ENCODE peak calls at places on chromosomes 7 and 10, in seven cellular contexts. T, C, U, P, E, J and H are unnamed samples.

GRCh38 chr10:106038246-106038645 is 1126.3 kb downstream of the SORCS1 start:
- DNase-seq in J (no peak), P (no peak), C (no peak), U (no peak), T (no peak), E (no peak), H (no peak)

GRCh38 chr10:4195214-4195613 is 410.2 kb upstream of the KLF6 start:
- DNase-seq in P (peak), U (no peak), C (no peak), T (no peak), E (no peak), J (no peak), H (no peak)

GRCh38 chr7:1757601-1758000 is 87.5 kb downstream of the ELFN1 start:
- DNase-seq in P (no peak), C (no peak), J (no peak), E (no peak), T (no peak), U (no peak), H (no peak)

GRCh38 chr10:31604646-31605170 is 285.7 kb downstream of the ZEB1 start:
- DNase-seq in E (no peak), P (no peak), J (no peak), T (no peak), C (no peak), U (no peak), H (no peak)

GRCh38 chr7:128791968-128792319 is at the start of gene CCDC136:
- DNase-seq in U (no peak), C (no peak), T (no peak), P (peak), J (no peak), E (no peak), H (no peak)

GRCh38 chr10:132105302-132105995 is 39.7 kb downstream of the JAKMIP3 start:
- DNase-seq in E (no peak), U (no peak), C (no peak), T (no peak), P (no peak), J (no peak), H (no peak)

GRCh38 chr7:99372275-99373085 is 2.0 kb upstream of the ARPC1B start:
- DNase-seq in P (peak), C (no peak), J (no peak), U (no peak), E (no peak), T (no peak), H (no peak)

GRCh38 chr7:127974611-127975010 is 56.6 kb downstream of the LRRC4 start:
- DNase-seq in P (no peak), C (no peak), U (no peak), E (no peak), J (no peak), T (no peak), H (no peak)

GRCh38 chr7:1843921-1844335 is 173.9 kb downstream of the ELFN1 start:
- DNase-seq in T (no peak), P (no peak), U (no peak), C (no peak), E (no peak), J (peak), H (peak)

GRCh38 chr10:15735766-15736165 is 16.0 kb upstream of the ITGA8 start:
- DNase-seq in E (no peak), U (no peak), T (no peak), C (no peak), P (no peak), J (no peak), H (no peak)

GRCh38 chr10:118978998-118979350 is 50.5 kb upstream of the NANOS1 start:
- DNase-seq in T (no peak), E (no peak), P (no peak), C (no peak), U (no peak), J (no peak), H (no peak)

GRCh38 chr7:55377162-55377810 is 12.1 kb downstream of the LANCL2 start:
- DNase-seq in T (no peak), E (no peak), P (no peak), U (no peak), J (no peak), C (no peak), H (no peak)

GRCh38 chr10:36779238-36779846 is 346.1 kb upstream of the ANKRD30A start:
- DNase-seq in C (peak), U (no peak), T (peak), E (peak), P (peak), J (no peak), H (no peak)

GRCh38 chr7:147915781-147916180 is 674.8 kb upstream of the C7orf33 start:
- DNase-seq in C (no peak), P (no peak), U (no peak), E (no peak), T (no peak), J (no peak), H (no peak)

GRCh38 chr7:75711634-75712494 is 26.9 kb downstream of the HIP1 start:
- DNase-seq in C (no peak), E (no peak), U (no peak), P (peak), T (no peak), J (peak), H (no peak)

GRCh38 chr10:103652599-103653281 is 159.2 kb downstream of the NEURL1 start:
- DNase-seq in E (no peak), P (peak), T (peak), U (no peak), J (no peak), C (no peak), H (no peak)

GRCh38 chr10:11795101-11795920 is 27.8 kb upstream of the PROSER2 start:
- DNase-seq in U (no peak), C (no peak), P (no peak), J (no peak), T (no peak), E (no peak), H (no peak)

GRCh38 chr10:131824371-131825149 is 76.2 kb upstream of the PPP2R2D start:
- DNase-seq in P (no peak), J (peak), U (no peak), C (no peak), E (no peak), T (no peak), H (no peak)

GRCh38 chr10:13390604-13391522 is 42.8 kb upstream of the SEPHS1 start:
- DNase-seq in U (peak), J (no peak), C (no peak), P (no peak), E (no peak), T (no peak), H (no peak)

GRCh38 chr10:130542761-130543160 is 406.6 kb downstream of the GLRX3 start:
- DNase-seq in T (no peak), E (no peak), C (no peak), P (no peak), U (no peak), J (no peak), H (no peak)

GRCh38 chr10:6406220-6407033 is 173.6 kb downstream of the PRKCQ start:
- DNase-seq in C (no peak), E (no peak), T (no peak), J (no peak), P (peak), U (peak), H (no peak)

GRCh38 chr10:56329961-56330360 is 31.1 kb downstream of the ZWINT start:
- DNase-seq in T (no peak), J (no peak), U (no peak), E (no peak), C (no peak), P (no peak), H (no peak)

GRCh38 chr10:118568327-118568848 is 27.1 kb downstream of the PRLHR start:
- DNase-seq in P (peak), E (no peak), J (peak), T (peak), C (peak), U (peak), H (no peak)

GRCh38 chr10:13219685-13220670 is 14.2 kb downstream of the UCMA start:
- DNase-seq in U (no peak), P (peak), J (no peak), E (no peak), T (no peak), C (no peak), H (no peak)

GRCh38 chr10:76540786-76541185 is 1096.8 kb downstream of the KCNMA1 start:
- DNase-seq in C (no peak), J (no peak), T (no peak), P (no peak), U (no peak), E (no peak), H (no peak)

GRCh38 chr10:124122211-124122610 is 28.8 kb upstream of the CHST15 start:
- DNase-seq in E (no peak), C (no peak), J (no peak), T (no peak), P (no peak), U (no peak), H (no peak)

GRCh38 chr7:46478046-46478445 is 557.0 kb upstream of the IGFBP3 start:
- DNase-seq in U (no peak), C (no peak), P (peak), T (no peak), J (no peak), E (no peak), H (no peak)

GRCh38 chr7:102404005-102404861 is 8.1 kb downstream of the PRKRIP1 start:
- DNase-seq in U (peak), E (no peak), T (peak), C (no peak), J (peak), P (peak), H (no peak)

GRCh38 chr7:27606270-27607209 is 56.1 kb downstream of the HIBADH start:
- DNase-seq in P (peak), C (no peak), U (no peak), J (no peak), E (peak), T (peak), H (no peak)

GRCh38 chr10:48289652-48290238 is 15.2 kb upstream of the FRMPD2 start:
- DNase-seq in P (peak), C (no peak), U (peak), E (no peak), J (peak), T (peak), H (peak)

GRCh38 chr10:61000769-61001730 is 57.1 kb upstream of the RHOBTB1 start:
- DNase-seq in C (peak), P (peak), T (peak), J (no peak), U (no peak), E (no peak), H (no peak)